ENCODE peak calls at places on chromosomes 1 and 21, in seven cellular contexts. V, A, F, G, H, I and S are unnamed samples.

GRCh38 chr21:34534522-34534921 is 22.5 kb upstream of the KCNE1 start:
- DNase-seq in V (no peak), G (no peak), H (peak; percentile 28), I (no peak), A (no peak), F (no peak), S (no peak)

GRCh38 chr1:203644661-203645510 is 18.3 kb downstream of the ATP2B4 start:
- DNase-seq in H (no peak), F (no peak), V (no peak), A (no peak), G (no peak), I (no peak), S (no peak)

GRCh38 chr1:206842851-206843250 is 22.6 kb upstream of the IL20 start:
- DNase-seq in G (no peak), I (no peak), H (no peak), V (no peak), F (no peak), A (no peak), S (no peak)

GRCh38 chr1:24899581-24900485 is 30.2 kb downstream of the RUNX3 start:
- DNase-seq in F (no peak), A (no peak), V (no peak), G (no peak), I (no peak), H (no peak), S (no peak)

GRCh38 chr1:8429549-8430105 is 111.7 kb downstream of the SLC45A1 start:
- DNase-seq in G (no peak), H (no peak), F (no peak), A (no peak), V (no peak), I (no peak), S (no peak)

GRCh38 chr1:53015508-53015860 is 46.5 kb upstream of the PODN start:
- DNase-seq in I (no peak), V (no peak), H (no peak), F (no peak), G (no peak), A (peak; percentile 37), S (no peak)

GRCh38 chr1:62356257-62356835 is 37.1 kb upstream of the KANK4 start:
- DNase-seq in F (no peak), V (peak; percentile 35), G (peak; percentile 19), A (no peak), H (no peak), I (peak; percentile 9), S (no peak)

GRCh38 chr1:226884966-226885820 is 14.8 kb downstream of the PSEN2 start:
- DNase-seq in I (no peak), G (no peak), A (no peak), F (no peak), H (no peak), V (no peak), S (no peak)

GRCh38 chr21:41142051-41142795 is 25.7 kb upstream of the BACE2 start:
- DNase-seq in G (no peak), H (peak; percentile 2), V (peak; percentile 5), I (no peak), A (no peak), F (no peak), S (no peak)

GRCh38 chr1:116401646-116402176 is 28.7 kb downstream of the ATP1A1 start:
- DNase-seq in V (no peak), G (no peak), A (no peak), I (no peak), F (no peak), H (no peak), S (no peak)

GRCh38 chr21:25179116-25179515 is 428.2 kb downstream of the MRPL39 start:
- DNase-seq in V (no peak), F (no peak), G (no peak), I (no peak), A (no peak), H (no peak), S (no peak)

GRCh38 chr21:16534408-16535099 is 804.8 kb downstream of the USP25 start:
- DNase-seq in H (no peak), V (peak; percentile 70), G (no peak), F (peak; percentile 51), A (no peak), I (no peak), S (no peak)

GRCh38 chr1:15559189-15559815 is 25.5 kb downstream of the AGMAT start:
- DNase-seq in V (no peak), F (no peak), I (no peak), H (no peak), G (no peak), A (no peak), S (no peak)

GRCh38 chr1:43834280-43835140 is 99.1 kb upstream of the ARTN start:
- DNase-seq in F (no peak), G (no peak), A (peak; percentile 32), V (no peak), H (no peak), I (no peak), S (no peak)

GRCh38 chr21:45491623-45492022 is 50.6 kb downstream of the SLC19A1 start:
- DNase-seq in V (no peak), G (no peak), F (no peak), A (no peak), I (no peak), H (no peak), S (no peak)

GRCh38 chr1:198150369-198150768 is 6.4 kb upstream of the NEK7 start:
- DNase-seq in F (no peak), H (no peak), G (no peak), A (no peak), I (no peak), V (no peak), S (no peak)

GRCh38 chr1:52007228-52008073 is 17.0 kb upstream of the RAB3B start:
- DNase-seq in G (no peak), H (no peak), A (no peak), V (peak; percentile 63), F (no peak), I (no peak), S (no peak)

DNA sequence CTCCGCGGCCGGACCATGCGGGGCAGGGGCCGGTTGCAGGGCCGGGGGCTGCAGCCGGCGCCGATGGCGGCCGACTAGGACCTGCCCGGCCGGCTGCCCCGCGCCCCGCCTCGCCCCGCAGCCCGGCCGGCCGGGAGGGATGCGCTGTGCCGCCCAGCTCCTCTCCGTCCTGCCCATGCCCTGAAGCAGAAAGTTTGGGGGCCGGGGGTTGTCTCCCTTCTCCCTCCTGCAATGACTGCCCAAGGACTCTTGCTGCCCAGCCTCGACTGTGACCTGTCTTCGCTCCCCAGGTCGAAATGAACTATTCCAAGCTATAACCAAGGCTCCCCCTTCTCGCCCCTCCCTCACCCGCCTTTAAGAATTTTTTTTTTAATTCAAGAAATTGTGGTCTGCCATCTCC is 306 bp downstream of the TMCC2 start:
- DNase-seq in F (no peak), H (no peak), G (no peak), V (no peak), I (no peak), A (no peak), S (no peak)
- TF ChIP-seq REST in F (no peak), H (no peak), G (no peak), V (no peak), I (no peak), A (no peak), S (no peak)

GRCh38 chr1:935751-936231 is 12.1 kb downstream of the SAMD11 start:
- DNase-seq in F (peak; percentile 94), I (no peak), A (peak; percentile 65), V (no peak), G (no peak), H (no peak), S (no peak)
- H3K4me3 ChIP-seq in F (no peak overlapping the region), I (no peak overlapping the region), A (no peak overlapping the region), V (no peak overlapping the region), G (no peak overlapping the region), H (no peak overlapping the region), S (no peak overlapping the region)

DNA sequence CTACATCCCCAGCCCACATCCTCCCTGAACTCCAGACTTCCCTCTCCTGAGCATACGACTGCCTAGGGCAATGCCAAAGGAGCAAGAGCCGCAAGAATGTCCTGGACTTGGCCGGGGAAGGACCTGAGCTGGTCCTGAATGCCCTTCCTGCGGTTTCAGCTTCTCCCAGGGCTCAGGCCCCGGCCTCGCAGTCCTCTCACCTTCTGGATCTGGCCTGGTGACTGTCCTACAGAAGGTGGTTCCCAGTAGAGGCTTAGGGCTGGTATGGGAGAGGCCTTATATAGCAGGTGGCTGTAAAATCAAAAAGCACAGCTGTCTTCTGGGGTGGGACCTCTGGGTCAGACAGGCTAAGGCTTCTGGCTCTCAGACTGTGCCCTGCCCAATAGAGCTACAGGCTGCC is at the start of gene LYPD8:
- DNase-seq in A (no peak), I (no peak), G (no peak), F (no peak), H (no peak), V (no peak), S (no peak)
- H3K9me3 ChIP-seq in A (peaks cover under 1% of the 10 kb centered on the region), I (no peaks in the 10 kb centered on the region), G (no peaks in the 10 kb centered on the region), F (no peaks in the 10 kb centered on the region), H (no peaks in the 10 kb centered on the region), V (peaks cover 4% of the 10 kb centered on the region), S (no peaks in the 10 kb centered on the region)

GRCh38 chr1:113434874-113435175 is 44.5 kb downstream of the MAGI3 start:
- DNase-seq in A (no peak), I (no peak), H (no peak), F (no peak), G (no peak), V (no peak), S (no peak)

GRCh38 chr1:113437554-113438341 is 47.4 kb downstream of the MAGI3 start:
- DNase-seq in G (no peak), I (no peak), F (no peak), A (no peak), H (no peak), V (no peak), S (no peak)

GRCh38 chr1:113442130-113442529 is 51.8 kb downstream of the MAGI3 start:
- DNase-seq in G (no peak), V (no peak), H (no peak), I (no peak), A (no peak), F (no peak), S (no peak)

GRCh38 chr1:113438505-113439271 is 48.4 kb downstream of the MAGI3 start:
- DNase-seq in A (no peak), V (no peak), H (peak; percentile 53), I (no peak), F (no peak), G (no peak), S (no peak)

GRCh38 chr1:113439272-113439660 is 49.0 kb downstream of the MAGI3 start:
- DNase-seq in G (no peak), I (no peak), H (no peak), V (no peak), F (no peak), A (no peak), S (no peak)
- TF ChIP-seq REST in G (no peak), I (no peak), H (no peak), V (no peak), F (no peak), A (no peak), S (no peak)

DNA sequence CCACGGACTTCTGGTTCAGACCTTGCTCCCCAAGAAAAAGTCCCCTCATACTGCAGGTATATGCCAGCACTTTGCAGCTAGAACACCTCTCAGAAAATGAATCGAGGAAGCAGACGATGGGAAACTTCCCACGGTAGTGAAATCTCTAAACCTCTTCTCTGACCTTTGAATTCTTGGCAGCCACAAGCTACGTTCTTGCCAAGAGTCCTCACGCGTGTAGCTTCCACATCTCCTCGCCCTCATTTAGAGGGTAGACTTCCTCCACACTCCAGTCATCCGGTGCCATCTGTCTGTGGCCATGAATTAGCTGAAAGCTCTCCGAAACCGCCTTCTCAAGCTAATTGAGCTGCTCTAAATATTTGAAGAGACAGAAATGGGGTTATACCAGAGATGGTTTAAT is 127.8 kb downstream of the RGS7 start:
- DNase-seq in F (no peak), G (no peak), V (no peak), H (no peak), A (no peak), I (no peak), S (no peak)
- H3K4me3 ChIP-seq in F (no peak overlapping the region), G (no peak overlapping the region), V (no peak overlapping the region), H (no peak overlapping the region), A (no peak overlapping the region), I (no peak overlapping the region), S (no peak overlapping the region)

GRCh38 chr1:93474291-93474690 is 26.4 kb downstream of the FNBP1L start:
- DNase-seq in G (no peak), A (no peak), F (no peak), I (no peak), H (no peak), V (no peak), S (no peak)
- H3K9me3 ChIP-seq in G (no peaks in the 10 kb centered on the region), A (no peaks in the 10 kb centered on the region), F (peaks cover 7% of the 10 kb centered on the region), I (peaks cover 4% of the 10 kb centered on the region), H (peaks cover 13% of the 10 kb centered on the region), V (no peaks in the 10 kb centered on the region), S (peaks cover 2% of the 10 kb centered on the region)